ENCODE peak calls at places on chromosome 21, in nine cellular contexts. A, F, W, Q, J, E, N, B and G are unnamed samples.

GRCh38 chr21:30478015-30478414 is 2.2 kb downstream of the KRTAP19-1 start:
- DNase-seq in A (no peak), F (no peak), W (no peak), Q (no peak), J (no peak), E (no peak), N (no peak), B (no peak), G (no peak)

GRCh38 chr21:26686278-26686677 is 113.2 kb upstream of the CYYR1 start:
- DNase-seq in A (no peak), F (no peak), W (no peak), Q (no peak), J (peak), E (peak), N (peak), B (peak), G (peak)

GRCh38 chr21:25837545-25838263 is 102.9 kb downstream of the GABPA start:
- DNase-seq in A (no peak), F (no peak), W (no peak), Q (no peak), J (peak), E (no peak), N (peak), B (no peak), G (no peak)

GRCh38 chr21:34693192-34693810 is 24.5 kb downstream of the CLIC6 start:
- DNase-seq in A (no peak), F (peak), W (peak), Q (peak), J (peak), E (peak), N (peak), B (peak), G (peak)

GRCh38 chr21:31283025-31283424 is 61.0 kb downstream of the TIAM1 start:
- DNase-seq in A (no peak), F (no peak), W (no peak), Q (no peak), J (no peak), E (peak), N (no peak), B (no peak), G (no peak)

GRCh38 chr21:36909901-36910561 is 56.4 kb downstream of the HLCS start:
- DNase-seq in A (no peak), F (no peak), W (no peak), Q (no peak), J (peak), E (no peak), N (peak), B (peak), G (peak)

GRCh38 chr21:39660596-39660995 is 47.9 kb downstream of the B3GALT5 start:
- DNase-seq in A (peak), F (no peak), W (peak), Q (no peak), J (peak), E (no peak), N (peak), B (no peak), G (no peak)

GRCh38 chr21:14911351-14911750 is 153.4 kb downstream of the NRIP1 start:
- DNase-seq in A (no peak), F (no peak), W (no peak), Q (no peak), J (no peak), E (no peak), N (no peak), B (peak), G (no peak)

GRCh38 chr21:28675265-28676041 is 317.2 kb downstream of the LTN1 start:
- DNase-seq in A (no peak), F (no peak), W (no peak), Q (no peak), J (peak), E (no peak), N (no peak), B (no peak), G (no peak)

GRCh38 chr21:45335151-45335760 is 47.6 kb upstream of the POFUT2 start:
- DNase-seq in A (no peak), F (no peak), W (no peak), Q (no peak), J (no peak), E (no peak), N (no peak), B (no peak), G (no peak)

GRCh38 chr21:16942703-16943102 is 570.1 kb upstream of the CXADR start:
- DNase-seq in A (no peak), F (no peak), W (no peak), Q (no peak), J (peak), E (no peak), N (peak), B (no peak), G (no peak)

GRCh38 chr21:35984654-35985366 is 75.5 kb downstream of the SETD4 start:
- DNase-seq in A (no peak), F (no peak), W (no peak), Q (no peak), J (no peak), E (no peak), N (no peak), B (no peak), G (no peak)